ENCODE peak calls at places on chromosomes 3 and 15, in six cellular contexts. M, N, L, H, O and C are unnamed samples.

GRCh38 chr15:32803631-32804030 is 85.8 kb downstream of the GREM1 start:
- DNase-seq in M (no peak), N (peak; percentile 43), L (no peak), H (peak; percentile 60), O (no peak), C (no peak)

GRCh38 chr3:51622868-51623267 is 48.2 kb upstream of the TEX264 start:
- DNase-seq in M (no peak), N (peak; percentile 22), L (peak; percentile 72), H (no peak), O (peak; percentile 92), C (peak; percentile 70)

GRCh38 chr3:114721864-114722263 is 425.2 kb downstream of the ZBTB20 start:
- DNase-seq in M (no peak), N (no peak), L (no peak), H (no peak), O (no peak), C (no peak)

GRCh38 chr3:197522183-197522715 is 33.5 kb downstream of the BDH1 start:
- DNase-seq in M (peak; percentile 61), N (no peak), L (no peak), H (no peak), O (peak; percentile 28), C (no peak)

GRCh38 chr3:111667621-111668239 is 72.6 kb upstream of the ZBED2 start:
- DNase-seq in M (no peak), N (peak; percentile 47), L (no peak), H (no peak), O (no peak), C (no peak)

GRCh38 chr3:62373215-62373614 is at the start of gene FEZF2:
- DNase-seq in M (no peak), N (no peak), L (no peak), H (no peak), O (peak; percentile 9), C (no peak)

GRCh38 chr3:13494463-13495350 is 14.6 kb downstream of the HDAC11 start:
- DNase-seq in M (no peak), N (peak; percentile 44), L (no peak), H (no peak), O (peak; percentile 16), C (peak; percentile 54)

GRCh38 chr3:181486496-181486895 is 225.2 kb upstream of the SOX2 start:
- DNase-seq in M (no peak), N (no peak), L (no peak), H (no peak), O (no peak), C (no peak)

GRCh38 chr3:51637941-51638471 is 33.0 kb upstream of the TEX264 start:
- DNase-seq in M (peak; percentile 59), N (peak; percentile 76), L (peak; percentile 19), H (peak; percentile 82), O (peak; percentile 78), C (peak; percentile 49)

GRCh38 chr3:177447938-177448337 is 250.7 kb upstream of the TBL1XR1 start:
- DNase-seq in M (peak; percentile 95), N (no peak), L (no peak), H (no peak), O (no peak), C (no peak)

GRCh38 chr15:64532921-64533320 is 72.5 kb downstream of the ZNF609 start:
- DNase-seq in M (no peak), N (no peak), L (no peak), H (no peak), O (no peak), C (no peak)

GRCh38 chr15:67840747-67841634 is 1.1 kb upstream of the RNU6-1 start:
- DNase-seq in M (no peak), N (peak; percentile 50), L (no peak), H (peak; percentile 41), O (peak; percentile 69), C (peak; percentile 52)

GRCh38 chr15:52204657-52205056 is 13.5 kb upstream of the GNB5 start:
- DNase-seq in M (no peak), N (no peak), L (no peak), H (no peak), O (no peak), C (no peak)

GRCh38 chr15:69478259-69478687 is 25.7 kb downstream of the RPLP1 start:
- DNase-seq in M (no peak), N (peak; percentile 50), L (peak; percentile 41), H (no peak), O (peak; percentile 95), C (peak; percentile 36)

GRCh38 chr3:50532062-50532705 is 28.8 kb upstream of the CACNA2D2 start:
- DNase-seq in M (no peak), N (no peak), L (no peak), H (no peak), O (no peak), C (no peak)

GRCh38 chr3:189683576-189684255 is 52.5 kb downstream of the TP63 start:
- DNase-seq in M (no peak), N (peak; percentile 34), L (no peak), H (no peak), O (no peak), C (peak; percentile 22)